ENCODE peak calls at places on chromosomes 5 and 9, in eight cellular contexts. One of them, this sample, is unnamed. For H3K36me3, the result is how much of the 10 kb centered on the place peaks cover.

GRCh38 chr5:174176511-174176910 is 131.0 kb downstream of the NSG2 start:
- DNase-seq in IMR-90: no peak
- DNase-seq in cardiac muscle cell: no peak
- DNase-seq in neural progenitor cell: no peak
- DNase-seq in sigmoid colon: no peak
- DNase-seq in mesendoderm: no peak
- DNase-seq in psoas muscle: no peak
- DNase-seq in body of pancreas: no peak
- DNase-seq in this sample: no peak

GRCh38 chr5:538801-539468 is 14.7 kb upstream of the SLC9A3 start:
- DNase-seq in IMR-90: no peak
- DNase-seq in psoas muscle: peak
- DNase-seq in cardiac muscle cell: no peak
- DNase-seq in neural progenitor cell: no peak
- DNase-seq in sigmoid colon: peak
- DNase-seq in mesendoderm: no peak
- DNase-seq in body of pancreas: no peak
- DNase-seq in this sample: peak

GRCh38 chr5:82393951-82394350 is 115.8 kb upstream of the RPS23 start:
- DNase-seq in sigmoid colon: no peak
- DNase-seq in IMR-90: no peak
- DNase-seq in mesendoderm: no peak
- DNase-seq in cardiac muscle cell: no peak
- DNase-seq in psoas muscle: no peak
- DNase-seq in body of pancreas: no peak
- DNase-seq in neural progenitor cell: no peak
- DNase-seq in this sample: no peak

GRCh38 chr9:134731497-134732391 is 90.1 kb downstream of the COL5A1 start:
- DNase-seq in IMR-90: no peak
- DNase-seq in mesendoderm: no peak
- DNase-seq in body of pancreas: no peak
- DNase-seq in sigmoid colon: peak
- DNase-seq in cardiac muscle cell: no peak
- DNase-seq in psoas muscle: no peak
- DNase-seq in neural progenitor cell: no peak
- DNase-seq in this sample: no peak

GRCh38 chr5:132049559-132049958 is 10.9 kb upstream of the IL3 start:
- DNase-seq in IMR-90: no peak
- DNase-seq in sigmoid colon: no peak
- DNase-seq in body of pancreas: no peak
- DNase-seq in cardiac muscle cell: no peak
- DNase-seq in mesendoderm: no peak
- DNase-seq in neural progenitor cell: no peak
- DNase-seq in psoas muscle: no peak
- DNase-seq in this sample: no peak

GRCh38 chr5:159514229-159514822 is 184.0 kb upstream of the IL12B start:
- DNase-seq in sigmoid colon: no peak
- DNase-seq in cardiac muscle cell: peak
- DNase-seq in mesendoderm: no peak
- DNase-seq in neural progenitor cell: no peak
- DNase-seq in IMR-90: no peak
- DNase-seq in psoas muscle: no peak
- DNase-seq in body of pancreas: no peak
- DNase-seq in this sample: no peak

GRCh38 chr5:10590226-10591047 is 26.6 kb downstream of the ANKRD33B start:
- DNase-seq in mesendoderm: peak
- DNase-seq in sigmoid colon: no peak
- DNase-seq in IMR-90: peak
- DNase-seq in psoas muscle: no peak
- DNase-seq in neural progenitor cell: peak
- DNase-seq in cardiac muscle cell: no peak
- DNase-seq in body of pancreas: no peak
- DNase-seq in this sample: no peak

GRCh38 chr5:1726469-1726865 is 73.2 kb downstream of the MRPL36 start:
- DNase-seq in neural progenitor cell: peak
- DNase-seq in IMR-90: no peak
- DNase-seq in cardiac muscle cell: no peak
- DNase-seq in body of pancreas: no peak
- DNase-seq in psoas muscle: no peak
- DNase-seq in sigmoid colon: peak
- DNase-seq in mesendoderm: no peak
- DNase-seq in this sample: no peak

GRCh38 chr5:37888476-37888875 is 48.6 kb upstream of the GDNF start:
- DNase-seq in neural progenitor cell: no peak
- DNase-seq in mesendoderm: no peak
- DNase-seq in IMR-90: peak
- DNase-seq in cardiac muscle cell: no peak
- DNase-seq in body of pancreas: no peak
- DNase-seq in sigmoid colon: no peak
- DNase-seq in psoas muscle: no peak
- DNase-seq in this sample: no peak

GRCh38 chr5:137141779-137142178 is 357.3 kb downstream of the SPOCK1 start:
- DNase-seq in body of pancreas: no peak
- DNase-seq in cardiac muscle cell: no peak
- DNase-seq in IMR-90: no peak
- DNase-seq in psoas muscle: no peak
- DNase-seq in sigmoid colon: no peak
- DNase-seq in neural progenitor cell: no peak
- DNase-seq in mesendoderm: no peak
- DNase-seq in this sample: no peak

GRCh38 chr5:95955996-95956899 is 5.4 kb downstream of the ELL2 start:
- DNase-seq in mesendoderm: no peak
- DNase-seq in body of pancreas: no peak
- DNase-seq in sigmoid colon: no peak
- DNase-seq in neural progenitor cell: no peak
- DNase-seq in psoas muscle: no peak
- DNase-seq in IMR-90: no peak
- DNase-seq in cardiac muscle cell: peak
- DNase-seq in this sample: no peak
- H3K4me3 ChIP-seq in mesendoderm: no peak
- H3K4me3 ChIP-seq in body of pancreas: no peak
- H3K4me3 ChIP-seq in sigmoid colon: no peak
- H3K4me3 ChIP-seq in neural progenitor cell: no peak
- H3K4me3 ChIP-seq in psoas muscle: peak
- H3K4me3 ChIP-seq in IMR-90: peak
- H3K4me3 ChIP-seq in cardiac muscle cell: no peak
- H3K4me3 ChIP-seq in this sample: peak

GRCh38 chr5:139915274-139915673 is 119.7 kb downstream of the PSD2 start:
- DNase-seq in psoas muscle: no peak
- DNase-seq in IMR-90: no peak
- DNase-seq in neural progenitor cell: no peak
- DNase-seq in cardiac muscle cell: no peak
- DNase-seq in body of pancreas: no peak
- DNase-seq in mesendoderm: no peak
- DNase-seq in sigmoid colon: peak
- DNase-seq in this sample: no peak
- H3K36me3 ChIP-seq in psoas muscle: under half
- H3K36me3 ChIP-seq in IMR-90: under half
- H3K36me3 ChIP-seq in neural progenitor cell: under half
- H3K36me3 ChIP-seq in cardiac muscle cell: under half
- H3K36me3 ChIP-seq in body of pancreas: under half
- H3K36me3 ChIP-seq in mesendoderm: under half
- H3K36me3 ChIP-seq in sigmoid colon: under half
- H3K36me3 ChIP-seq in this sample: under half

DNA sequence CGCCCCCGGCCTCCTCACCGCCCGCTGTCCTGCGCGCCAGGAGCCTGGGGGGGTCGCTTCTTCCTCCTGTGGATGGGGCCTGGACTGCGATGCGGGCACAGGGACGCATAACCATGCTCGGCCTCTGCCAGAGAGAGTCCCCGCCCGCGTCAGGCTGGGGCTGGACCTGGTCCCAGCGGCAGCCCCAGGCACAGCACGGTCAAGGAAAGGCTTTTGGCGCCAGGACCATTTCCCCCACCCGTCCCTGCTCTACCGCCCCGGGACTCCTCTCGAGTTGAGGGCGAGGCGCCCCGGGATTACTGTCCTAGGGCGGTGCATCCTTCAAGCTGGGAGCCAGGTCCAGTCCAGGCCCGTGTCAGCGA is 356 bp downstream of the MXD3 start:
- DNase-seq in neural progenitor cell: no peak
- DNase-seq in IMR-90: no peak
- DNase-seq in body of pancreas: no peak
- DNase-seq in sigmoid colon: no peak
- DNase-seq in psoas muscle: no peak
- DNase-seq in mesendoderm: no peak
- DNase-seq in cardiac muscle cell: peak
- DNase-seq in this sample: no peak
- H3K4me3 ChIP-seq in neural progenitor cell: peak
- H3K4me3 ChIP-seq in IMR-90: peak
- H3K4me3 ChIP-seq in body of pancreas: no peak
- H3K4me3 ChIP-seq in sigmoid colon: peak
- H3K4me3 ChIP-seq in psoas muscle: peak
- H3K4me3 ChIP-seq in mesendoderm: peak
- H3K4me3 ChIP-seq in cardiac muscle cell: peak
- H3K4me3 ChIP-seq in this sample: peak

GRCh38 chr9:122258886-122259415 is 5.7 kb downstream of the RBM18 start:
- DNase-seq in IMR-90: no peak
- DNase-seq in sigmoid colon: no peak
- DNase-seq in neural progenitor cell: no peak
- DNase-seq in mesendoderm: no peak
- DNase-seq in body of pancreas: no peak
- DNase-seq in psoas muscle: no peak
- DNase-seq in cardiac muscle cell: no peak
- DNase-seq in this sample: no peak
- H3K36me3 ChIP-seq in IMR-90: under half
- H3K36me3 ChIP-seq in sigmoid colon: under half
- H3K36me3 ChIP-seq in neural progenitor cell: under half
- H3K36me3 ChIP-seq in mesendoderm: under half
- H3K36me3 ChIP-seq in body of pancreas: under half
- H3K36me3 ChIP-seq in psoas muscle: half or more
- H3K36me3 ChIP-seq in cardiac muscle cell: under half
- H3K36me3 ChIP-seq in this sample: half or more

GRCh38 chr9:114369567-114370240 is 18.1 kb downstream of the AKNA start:
- DNase-seq in cardiac muscle cell: no peak
- DNase-seq in sigmoid colon: no peak
- DNase-seq in IMR-90: no peak
- DNase-seq in body of pancreas: no peak
- DNase-seq in neural progenitor cell: no peak
- DNase-seq in mesendoderm: no peak
- DNase-seq in psoas muscle: no peak
- DNase-seq in this sample: no peak
- H3K4me3 ChIP-seq in cardiac muscle cell: no peak
- H3K4me3 ChIP-seq in sigmoid colon: no peak
- H3K4me3 ChIP-seq in IMR-90: no peak
- H3K4me3 ChIP-seq in body of pancreas: no peak
- H3K4me3 ChIP-seq in neural progenitor cell: peak
- H3K4me3 ChIP-seq in mesendoderm: no peak
- H3K4me3 ChIP-seq in psoas muscle: no peak
- H3K4me3 ChIP-seq in this sample: no peak

DNA sequence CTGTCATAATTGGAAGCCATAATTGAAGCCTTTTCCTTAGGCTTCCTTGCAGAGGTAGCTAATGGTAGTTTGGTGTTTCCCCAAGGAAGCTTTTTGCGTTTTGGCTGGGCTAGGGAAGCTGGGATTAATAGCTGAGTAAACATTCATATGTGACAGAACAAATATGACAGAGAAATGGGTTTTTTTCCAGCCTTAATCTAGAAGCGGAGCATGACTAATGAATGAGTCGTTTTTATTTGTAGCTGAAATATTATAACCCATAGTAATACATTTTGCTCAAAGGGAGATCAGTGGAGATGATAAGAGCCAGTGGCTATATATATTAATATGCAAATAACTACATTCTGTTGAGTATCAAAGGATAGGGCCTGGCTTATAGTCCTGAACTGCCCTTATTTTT is 17.1 kb downstream of the HMGXB3 start:
- DNase-seq in neural progenitor cell: no peak
- DNase-seq in cardiac muscle cell: no peak
- DNase-seq in psoas muscle: no peak
- DNase-seq in body of pancreas: no peak
- DNase-seq in mesendoderm: no peak
- DNase-seq in sigmoid colon: no peak
- DNase-seq in IMR-90: peak
- DNase-seq in this sample: no peak
- H3K36me3 ChIP-seq in neural progenitor cell: under half
- H3K36me3 ChIP-seq in cardiac muscle cell: half or more
- H3K36me3 ChIP-seq in psoas muscle: half or more
- H3K36me3 ChIP-seq in body of pancreas: under half
- H3K36me3 ChIP-seq in mesendoderm: under half
- H3K36me3 ChIP-seq in sigmoid colon: under half
- H3K36me3 ChIP-seq in IMR-90: under half
- H3K36me3 ChIP-seq in this sample: half or more

DNA sequence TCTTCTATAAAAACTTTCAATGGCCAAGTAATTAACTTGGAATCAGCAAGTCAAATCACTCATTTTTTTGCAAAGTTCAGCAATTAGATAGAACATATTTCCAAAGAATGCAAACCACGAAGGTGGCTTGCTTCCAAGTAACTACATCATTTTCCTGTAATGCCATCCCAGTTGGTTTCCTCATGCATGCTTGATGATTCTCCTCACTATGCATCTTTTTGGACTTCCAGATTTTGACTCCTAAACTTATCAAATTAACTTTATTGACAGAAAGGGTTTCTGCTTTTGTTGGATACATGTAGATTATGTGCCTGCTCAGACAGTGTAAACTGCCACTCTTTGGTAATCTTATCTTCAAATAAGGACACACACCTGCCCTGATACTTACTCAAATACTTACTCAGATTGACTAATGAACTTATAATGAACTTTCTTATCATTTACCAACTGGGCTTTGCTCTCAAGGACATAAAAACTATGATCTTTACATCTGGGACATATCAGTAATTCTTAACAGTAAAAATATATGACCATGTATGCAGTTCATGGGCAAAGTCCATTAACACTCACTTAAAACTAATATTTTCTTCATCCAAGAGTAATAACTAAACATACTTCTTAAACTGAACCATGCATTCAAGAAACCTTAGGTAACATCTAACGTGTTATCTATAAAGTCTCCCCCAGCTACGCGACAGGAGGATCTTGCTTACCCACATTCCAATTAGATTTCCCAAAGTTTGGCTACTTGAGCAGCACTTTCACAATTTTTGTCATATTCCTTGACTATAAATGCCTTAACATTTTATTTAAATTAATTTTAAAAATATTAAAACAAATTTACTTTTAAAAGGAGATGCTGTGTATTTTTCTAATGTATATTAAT is 25.0 kb upstream of the IFNE start:
- DNase-seq in sigmoid colon: no peak
- DNase-seq in psoas muscle: no peak
- DNase-seq in IMR-90: peak
- DNase-seq in body of pancreas: no peak
- DNase-seq in cardiac muscle cell: no peak
- DNase-seq in mesendoderm: peak
- DNase-seq in neural progenitor cell: no peak
- DNase-seq in this sample: no peak
- H3K4me3 ChIP-seq in sigmoid colon: no peak
- H3K4me3 ChIP-seq in psoas muscle: no peak
- H3K4me3 ChIP-seq in IMR-90: no peak
- H3K4me3 ChIP-seq in body of pancreas: no peak
- H3K4me3 ChIP-seq in cardiac muscle cell: no peak
- H3K4me3 ChIP-seq in mesendoderm: no peak
- H3K4me3 ChIP-seq in neural progenitor cell: no peak
- H3K4me3 ChIP-seq in this sample: no peak

DNA sequence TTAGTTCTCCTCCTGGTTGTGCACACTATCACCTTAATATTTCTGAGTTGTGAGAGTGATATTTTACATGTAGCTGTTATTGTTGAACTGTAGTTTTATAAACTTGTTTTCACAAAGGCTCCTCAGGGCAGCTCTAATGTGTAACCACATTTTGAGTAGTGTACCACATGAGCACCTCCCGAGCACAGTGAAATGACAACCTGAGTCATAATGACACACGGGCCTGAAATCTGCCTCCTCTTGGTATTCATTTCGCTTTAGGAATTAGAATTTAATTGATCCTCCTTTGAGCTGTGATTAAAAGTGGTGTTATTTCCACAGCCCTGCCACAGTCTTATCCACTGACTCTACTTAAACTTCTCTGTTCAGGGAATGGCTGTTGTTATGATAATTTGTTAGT is 7.9 kb downstream of the MTRR start:
- DNase-seq in neural progenitor cell: no peak
- DNase-seq in body of pancreas: no peak
- DNase-seq in mesendoderm: no peak
- DNase-seq in IMR-90: peak
- DNase-seq in sigmoid colon: no peak
- DNase-seq in cardiac muscle cell: no peak
- DNase-seq in psoas muscle: no peak
- DNase-seq in this sample: no peak
- H3K36me3 ChIP-seq in neural progenitor cell: under half
- H3K36me3 ChIP-seq in body of pancreas: under half
- H3K36me3 ChIP-seq in mesendoderm: under half
- H3K36me3 ChIP-seq in IMR-90: under half
- H3K36me3 ChIP-seq in sigmoid colon: under half
- H3K36me3 ChIP-seq in cardiac muscle cell: under half
- H3K36me3 ChIP-seq in psoas muscle: half or more
- H3K36me3 ChIP-seq in this sample: half or more

This sample was measured in spleen.